ENCODE peak calls at places on chromosome 15, in eight cellular contexts. One of them, this sample, is unnamed.

GRCh38 chr15:38894260-38894948 is 329.8 kb upstream of the RASGRP1 start:
- DNase-seq in PC-9: no peak
- DNase-seq in NCI-H2029: no peak
- DNase-seq in amniotic epithelial cell: peak
- DNase-seq in AML-193: no peak
- DNase-seq in Caki2: peak
- DNase-seq in T-cell: no peak
- DNase-seq in NCI-H1417 treated with DMSO at 0.1 percent for 48 hours: no peak
- DNase-seq in this sample: no peak

GRCh38 chr15:82640672-82641071 is 6.5 kb downstream of the CPEB1 start:
- DNase-seq in PC-9: no peak
- DNase-seq in NCI-H2029: no peak
- DNase-seq in amniotic epithelial cell: no peak
- DNase-seq in AML-193: no peak
- DNase-seq in Caki2: no peak
- DNase-seq in T-cell: no peak
- DNase-seq in NCI-H1417 treated with DMSO at 0.1 percent for 48 hours: no peak
- DNase-seq in this sample: no peak

GRCh38 chr15:56052389-56053045 is 59.1 kb upstream of the NEDD4 start:
- DNase-seq in PC-9: no peak
- DNase-seq in NCI-H2029: no peak
- DNase-seq in amniotic epithelial cell: peak
- DNase-seq in AML-193: peak
- DNase-seq in Caki2: peak
- DNase-seq in T-cell: no peak
- DNase-seq in NCI-H1417 treated with DMSO at 0.1 percent for 48 hours: peak
- DNase-seq in this sample: no peak

GRCh38 chr15:40878785-40879184 is 4.8 kb upstream of the RHOV start:
- DNase-seq in PC-9: peak
- DNase-seq in NCI-H2029: no peak
- DNase-seq in amniotic epithelial cell: peak
- DNase-seq in AML-193: no peak
- DNase-seq in Caki2: peak
- DNase-seq in T-cell: no peak
- DNase-seq in NCI-H1417 treated with DMSO at 0.1 percent for 48 hours: no peak
- DNase-seq in this sample: peak

GRCh38 chr15:73951044-73951561 is 24.8 kb downstream of the LOXL1 start:
- DNase-seq in PC-9: no peak
- DNase-seq in NCI-H2029: peak
- DNase-seq in amniotic epithelial cell: peak
- DNase-seq in AML-193: peak
- DNase-seq in Caki2: peak
- DNase-seq in T-cell: peak
- DNase-seq in NCI-H1417 treated with DMSO at 0.1 percent for 48 hours: no peak
- DNase-seq in this sample: peak

GRCh38 chr15:40291088-40291574 is 8.3 kb upstream of the ANKRD63 start:
- DNase-seq in PC-9: peak
- DNase-seq in NCI-H2029: no peak
- DNase-seq in amniotic epithelial cell: peak
- DNase-seq in AML-193: no peak
- DNase-seq in Caki2: no peak
- DNase-seq in T-cell: no peak
- DNase-seq in NCI-H1417 treated with DMSO at 0.1 percent for 48 hours: no peak
- DNase-seq in this sample: no peak

GRCh38 chr15:75836953-75837321 is 6.3 kb upstream of the UBE2Q2 start:
- DNase-seq in PC-9: no peak
- DNase-seq in NCI-H2029: no peak
- DNase-seq in amniotic epithelial cell: peak
- DNase-seq in AML-193: peak
- DNase-seq in Caki2: peak
- DNase-seq in T-cell: no peak
- DNase-seq in NCI-H1417 treated with DMSO at 0.1 percent for 48 hours: no peak
- DNase-seq in this sample: peak

GRCh38 chr15:69665641-69666091 is 213.0 kb downstream of the RPLP1 start:
- DNase-seq in PC-9: no peak
- DNase-seq in NCI-H2029: no peak
- DNase-seq in amniotic epithelial cell: no peak
- DNase-seq in AML-193: no peak
- DNase-seq in Caki2: no peak
- DNase-seq in T-cell: no peak
- DNase-seq in NCI-H1417 treated with DMSO at 0.1 percent for 48 hours: peak
- DNase-seq in this sample: no peak

GRCh38 chr15:38038659-38039442 is 104.4 kb downstream of the TMCO5A start:
- DNase-seq in PC-9: no peak
- DNase-seq in NCI-H2029: no peak
- DNase-seq in amniotic epithelial cell: peak
- DNase-seq in AML-193: no peak
- DNase-seq in Caki2: no peak
- DNase-seq in T-cell: no peak
- DNase-seq in NCI-H1417 treated with DMSO at 0.1 percent for 48 hours: no peak
- DNase-seq in this sample: no peak

GRCh38 chr15:38665586-38665985 is 101.0 kb upstream of the RASGRP1 start:
- DNase-seq in PC-9: no peak
- DNase-seq in NCI-H2029: no peak
- DNase-seq in amniotic epithelial cell: no peak
- DNase-seq in AML-193: no peak
- DNase-seq in Caki2: no peak
- DNase-seq in T-cell: no peak
- DNase-seq in NCI-H1417 treated with DMSO at 0.1 percent for 48 hours: no peak
- DNase-seq in this sample: no peak

GRCh38 chr15:79853492-79854328 is 43.1 kb downstream of the MTHFS start:
- DNase-seq in PC-9: peak
- DNase-seq in NCI-H2029: peak
- DNase-seq in amniotic epithelial cell: peak
- DNase-seq in AML-193: peak
- DNase-seq in Caki2: peak
- DNase-seq in T-cell: peak
- DNase-seq in NCI-H1417 treated with DMSO at 0.1 percent for 48 hours: peak
- DNase-seq in this sample: no peak

GRCh38 chr15:31268108-31268501 is 58.5 kb upstream of the KLF13 start:
- DNase-seq in PC-9: no peak
- DNase-seq in NCI-H2029: no peak
- DNase-seq in amniotic epithelial cell: no peak
- DNase-seq in AML-193: peak
- DNase-seq in Caki2: no peak
- DNase-seq in T-cell: no peak
- DNase-seq in NCI-H1417 treated with DMSO at 0.1 percent for 48 hours: no peak
- DNase-seq in this sample: no peak

GRCh38 chr15:41501191-41501917 is 7.7 kb downstream of the ITPKA start:
- DNase-seq in PC-9: no peak
- DNase-seq in NCI-H2029: peak
- DNase-seq in amniotic epithelial cell: no peak
- DNase-seq in AML-193: no peak
- DNase-seq in Caki2: peak
- DNase-seq in T-cell: no peak
- DNase-seq in NCI-H1417 treated with DMSO at 0.1 percent for 48 hours: no peak
- DNase-seq in this sample: no peak

GRCh38 chr15:73540161-73540560 is 93.0 kb downstream of the NPTN start:
- DNase-seq in PC-9: peak
- DNase-seq in NCI-H2029: no peak
- DNase-seq in amniotic epithelial cell: no peak
- DNase-seq in AML-193: no peak
- DNase-seq in Caki2: no peak
- DNase-seq in T-cell: no peak
- DNase-seq in NCI-H1417 treated with DMSO at 0.1 percent for 48 hours: no peak
- DNase-seq in this sample: no peak

GRCh38 chr15:64340355-64340754 is 15.6 kb downstream of the CSNK1G1 start:
- DNase-seq in PC-9: no peak
- DNase-seq in NCI-H2029: no peak
- DNase-seq in amniotic epithelial cell: no peak
- DNase-seq in AML-193: no peak
- DNase-seq in Caki2: no peak
- DNase-seq in T-cell: no peak
- DNase-seq in NCI-H1417 treated with DMSO at 0.1 percent for 48 hours: no peak
- DNase-seq in this sample: no peak

GRCh38 chr15:34755419-34755773 is 598 bp upstream of the GJD2 start:
- DNase-seq in PC-9: no peak
- DNase-seq in NCI-H2029: no peak
- DNase-seq in amniotic epithelial cell: no peak
- DNase-seq in AML-193: no peak
- DNase-seq in Caki2: no peak
- DNase-seq in T-cell: no peak
- DNase-seq in NCI-H1417 treated with DMSO at 0.1 percent for 48 hours: no peak
- DNase-seq in this sample: no peak

GRCh38 chr15:74627766-74628165 is 12.1 kb downstream of the CLK3 start:
- DNase-seq in PC-9: no peak
- DNase-seq in NCI-H2029: no peak
- DNase-seq in amniotic epithelial cell: no peak
- DNase-seq in AML-193: no peak
- DNase-seq in Caki2: no peak
- DNase-seq in T-cell: no peak
- DNase-seq in NCI-H1417 treated with DMSO at 0.1 percent for 48 hours: no peak
- DNase-seq in this sample: no peak

GRCh38 chr15:64222573-64223361 is 59.9 kb upstream of the PPIB start:
- DNase-seq in PC-9: no peak
- DNase-seq in NCI-H2029: no peak
- DNase-seq in amniotic epithelial cell: peak
- DNase-seq in AML-193: no peak
- DNase-seq in Caki2: no peak
- DNase-seq in T-cell: no peak
- DNase-seq in NCI-H1417 treated with DMSO at 0.1 percent for 48 hours: no peak
- DNase-seq in this sample: no peak

GRCh38 chr15:78933187-78934062 is 11.4 kb downstream of the CTSH start:
- DNase-seq in PC-9: no peak
- DNase-seq in NCI-H2029: no peak
- DNase-seq in amniotic epithelial cell: no peak
- DNase-seq in AML-193: no peak
- DNase-seq in Caki2: no peak
- DNase-seq in T-cell: no peak
- DNase-seq in NCI-H1417 treated with DMSO at 0.1 percent for 48 hours: no peak
- DNase-seq in this sample: no peak

GRCh38 chr15:41809526-41810220 is 18.2 kb upstream of the JMJD7 start:
- DNase-seq in PC-9: no peak
- DNase-seq in NCI-H2029: no peak
- DNase-seq in amniotic epithelial cell: no peak
- DNase-seq in AML-193: no peak
- DNase-seq in Caki2: no peak
- DNase-seq in T-cell: no peak
- DNase-seq in NCI-H1417 treated with DMSO at 0.1 percent for 48 hours: no peak
- DNase-seq in this sample: no peak

GRCh38 chr15:74037171-74038117 is 42.9 kb downstream of the PML start:
- DNase-seq in PC-9: no peak
- DNase-seq in NCI-H2029: no peak
- DNase-seq in amniotic epithelial cell: no peak
- DNase-seq in AML-193: no peak
- DNase-seq in Caki2: no peak
- DNase-seq in T-cell: no peak
- DNase-seq in NCI-H1417 treated with DMSO at 0.1 percent for 48 hours: no peak
- DNase-seq in this sample: no peak

GRCh38 chr15:43544266-43544665 is 26.9 kb downstream of the MAP1A start:
- DNase-seq in PC-9: no peak
- DNase-seq in NCI-H2029: no peak
- DNase-seq in amniotic epithelial cell: no peak
- DNase-seq in AML-193: no peak
- DNase-seq in Caki2: no peak
- DNase-seq in T-cell: no peak
- DNase-seq in NCI-H1417 treated with DMSO at 0.1 percent for 48 hours: no peak
- DNase-seq in this sample: no peak

GRCh38 chr15:78937132-78937739 is 7.6 kb downstream of the CTSH start:
- DNase-seq in PC-9: no peak
- DNase-seq in NCI-H2029: no peak
- DNase-seq in amniotic epithelial cell: no peak
- DNase-seq in AML-193: peak
- DNase-seq in Caki2: no peak
- DNase-seq in T-cell: no peak
- DNase-seq in NCI-H1417 treated with DMSO at 0.1 percent for 48 hours: no peak
- DNase-seq in this sample: peak

GRCh38 chr15:61811952-61812351 is 248.3 kb downstream of the VPS13C start:
- DNase-seq in PC-9: no peak
- DNase-seq in NCI-H2029: no peak
- DNase-seq in amniotic epithelial cell: no peak
- DNase-seq in AML-193: no peak
- DNase-seq in Caki2: no peak
- DNase-seq in T-cell: no peak
- DNase-seq in NCI-H1417 treated with DMSO at 0.1 percent for 48 hours: no peak
- DNase-seq in this sample: no peak

GRCh38 chr15:78193731-78194567 is 40.4 kb downstream of the ACSBG1 start:
- DNase-seq in PC-9: no peak
- DNase-seq in NCI-H2029: no peak
- DNase-seq in amniotic epithelial cell: no peak
- DNase-seq in AML-193: no peak
- DNase-seq in Caki2: no peak
- DNase-seq in T-cell: no peak
- DNase-seq in NCI-H1417 treated with DMSO at 0.1 percent for 48 hours: no peak
- DNase-seq in this sample: no peak

GRCh38 chr15:70092462-70092850 is 5.3 kb downstream of the TLE3 start:
- DNase-seq in PC-9: no peak
- DNase-seq in NCI-H2029: no peak
- DNase-seq in amniotic epithelial cell: peak
- DNase-seq in AML-193: no peak
- DNase-seq in Caki2: no peak
- DNase-seq in T-cell: no peak
- DNase-seq in NCI-H1417 treated with DMSO at 0.1 percent for 48 hours: no peak
- DNase-seq in this sample: no peak

GRCh38 chr15:101501703-101502373 is 12.3 kb upstream of the PCSK6 start:
- DNase-seq in PC-9: no peak
- DNase-seq in NCI-H2029: no peak
- DNase-seq in amniotic epithelial cell: peak
- DNase-seq in AML-193: peak
- DNase-seq in Caki2: no peak
- DNase-seq in T-cell: peak
- DNase-seq in NCI-H1417 treated with DMSO at 0.1 percent for 48 hours: no peak
- DNase-seq in this sample: peak

GRCh38 chr15:85764649-85765277 is 30.0 kb downstream of the KLHL25 start:
- DNase-seq in PC-9: no peak
- DNase-seq in NCI-H2029: no peak
- DNase-seq in amniotic epithelial cell: no peak
- DNase-seq in AML-193: no peak
- DNase-seq in Caki2: no peak
- DNase-seq in T-cell: no peak
- DNase-seq in NCI-H1417 treated with DMSO at 0.1 percent for 48 hours: no peak
- DNase-seq in this sample: no peak

GRCh38 chr15:41804361-41804760 is 23.5 kb upstream of the JMJD7 start:
- DNase-seq in PC-9: no peak
- DNase-seq in NCI-H2029: no peak
- DNase-seq in amniotic epithelial cell: no peak
- DNase-seq in AML-193: no peak
- DNase-seq in Caki2: no peak
- DNase-seq in T-cell: no peak
- DNase-seq in NCI-H1417 treated with DMSO at 0.1 percent for 48 hours: no peak
- DNase-seq in this sample: no peak

This sample was measured in aorta.